ENCODE peak calls at places on chromosomes 11 and 22, in five cellular contexts. U, A, N, V and W are unnamed samples. For H3K36me3, the result is how much of the 10 kb centered on the place peaks cover.

GRCh38 chr11:690738-691633 is 4.0 kb downstream of the DEAF1 start:
- DNase-seq in A (no peak), N (no peak), V (no peak), U (no peak), W (no peak)

GRCh38 chr11:115848614-115849013 is 344.4 kb upstream of the CADM1 start:
- DNase-seq in N (no peak), V (no peak), A (no peak), U (no peak), W (no peak)

GRCh38 chr11:107777094-107777493 is 65.2 kb upstream of the SLN start:
- DNase-seq in V (no peak), U (no peak), A (no peak), N (no peak), W (no peak)

GRCh38 chr11:61035086-61035835 is 63.8 kb downstream of the CD6 start:
- DNase-seq in A (no peak), N (no peak), U (no peak), V (no peak), W (no peak)

GRCh38 chr11:45773271-45774022 is 31.5 kb upstream of the SLC35C1 start:
- DNase-seq in V (no peak), A (no peak), N (peak), U (no peak), W (no peak)

GRCh38 chr11:44379141-44380008 is 69.4 kb upstream of the ALX4 start:
- DNase-seq in A (no peak), U (no peak), N (no peak), V (no peak), W (no peak)

GRCh38 chr11:45659031-45659817 is 6.2 kb downstream of the CHST1 start:
- DNase-seq in N (no peak), A (no peak), U (no peak), V (no peak), W (no peak)

GRCh38 chr11:104095791-104096190 is 59.4 kb downstream of the DDI1 start:
- DNase-seq in A (no peak), V (no peak), U (no peak), N (no peak), W (no peak)

GRCh38 chr11:110774138-110775014 is 62.1 kb upstream of the ARHGAP20 start:
- DNase-seq in V (no peak), N (no peak), U (no peak), A (no peak), W (no peak)

GRCh38 chr11:47056261-47056915 is 119.8 kb downstream of the CSTPP1 start:
- DNase-seq in N (no peak), V (no peak), A (no peak), U (peak), W (no peak)

DNA sequence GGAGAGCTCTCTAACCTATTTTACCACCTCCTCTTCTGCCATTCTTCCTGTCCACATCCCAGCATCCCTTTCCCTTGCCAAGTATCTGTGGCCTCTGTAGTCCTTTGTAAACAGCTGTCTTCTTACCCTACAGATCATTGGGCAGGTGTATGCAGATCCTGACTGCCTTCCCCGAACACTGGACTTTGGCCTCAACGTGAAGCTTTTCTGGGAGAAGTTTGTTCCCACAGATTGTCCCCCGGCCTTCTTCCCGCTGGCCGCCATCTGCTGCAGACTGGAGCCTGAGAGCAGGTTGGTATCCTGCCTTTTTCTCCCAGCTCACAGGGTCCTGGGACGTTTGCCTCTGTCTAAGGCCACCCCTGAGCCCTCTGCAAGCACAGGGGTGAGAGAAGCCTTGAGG is 17.3 kb downstream of the PIK3IP1 start:
- DNase-seq in N (no peak), U (peak), V (no peak), A (no peak), W (no peak)
- H3K36me3 ChIP-seq in N (under half), U (under half), V (under half), A (under half), W (under half)

GRCh38 chr22:31615940-31616314 is 46.1 kb downstream of the PISD start:
- DNase-seq in U (no peak), A (no peak), V (no peak), N (no peak), W (no peak)

GRCh38 chr22:31616315-31616980 is 45.6 kb downstream of the PISD start:
- DNase-seq in N (no peak), A (no peak), U (peak), V (no peak), W (no peak)

GRCh38 chr22:31615481-31615840 is 46.6 kb downstream of the PISD start:
- DNase-seq in N (no peak), A (no peak), V (no peak), U (no peak), W (no peak)

GRCh38 chr22:31613904-31614296 is 48.1 kb downstream of the PISD start:
- DNase-seq in V (no peak), N (no peak), A (no peak), U (no peak), W (no peak)

DNA sequence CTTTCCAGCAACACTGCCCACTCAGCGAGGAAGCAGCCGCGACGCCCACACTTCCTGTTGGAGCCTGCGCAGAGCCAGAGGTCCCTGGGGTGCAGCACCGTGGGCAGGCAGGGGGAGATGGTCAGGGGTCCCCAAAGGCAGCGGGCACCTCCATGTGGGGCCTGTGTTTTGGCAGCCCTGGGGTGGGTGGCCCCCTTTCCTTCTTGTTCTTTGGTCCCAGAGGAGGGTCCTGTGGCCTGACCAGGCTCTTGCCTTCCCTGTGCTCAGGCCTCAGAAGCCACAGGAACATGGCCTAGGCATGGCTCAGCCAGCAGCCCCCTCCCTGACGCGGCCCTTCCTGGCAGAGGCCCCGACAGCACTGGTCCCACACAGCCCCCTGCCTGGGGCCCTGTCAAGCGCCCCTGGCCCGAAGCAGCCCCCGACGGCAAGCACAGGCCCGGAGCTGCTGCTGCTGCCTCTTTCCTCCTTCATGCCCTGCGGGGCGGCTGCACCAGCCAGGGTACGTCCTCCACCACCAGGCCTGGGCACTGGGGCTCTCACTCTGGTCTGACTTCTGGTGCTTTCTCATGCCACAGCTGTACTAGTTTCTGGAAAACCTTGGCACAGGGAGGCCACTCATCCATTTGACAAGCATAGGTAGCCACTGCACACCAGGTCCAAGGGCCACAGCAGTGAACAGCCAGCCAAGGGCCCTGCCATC is 47.1 kb downstream of the PISD start:
- DNase-seq in U (no peak), A (no peak), N (no peak), V (no peak), W (no peak)
- H3K36me3 ChIP-seq in U (under half), A (under half), N (under half), V (under half), W (under half)

GRCh38 chr22:19464975-19465374 is 14.0 kb downstream of the UFD1 start:
- DNase-seq in A (no peak), N (no peak), V (no peak), U (no peak), W (no peak)

GRCh38 chr22:19467912-19468311 is 11.1 kb downstream of the UFD1 start:
- DNase-seq in A (no peak), U (no peak), N (no peak), V (no peak), W (no peak)

GRCh38 chr22:19464546-19464945 is 14.4 kb downstream of the UFD1 start:
- DNase-seq in U (no peak), V (no peak), N (no peak), A (no peak), W (no peak)

GRCh38 chr22:19466848-19467752 is 11.9 kb downstream of the UFD1 start:
- DNase-seq in N (no peak), A (no peak), U (no peak), V (no peak), W (no peak)

DNA sequence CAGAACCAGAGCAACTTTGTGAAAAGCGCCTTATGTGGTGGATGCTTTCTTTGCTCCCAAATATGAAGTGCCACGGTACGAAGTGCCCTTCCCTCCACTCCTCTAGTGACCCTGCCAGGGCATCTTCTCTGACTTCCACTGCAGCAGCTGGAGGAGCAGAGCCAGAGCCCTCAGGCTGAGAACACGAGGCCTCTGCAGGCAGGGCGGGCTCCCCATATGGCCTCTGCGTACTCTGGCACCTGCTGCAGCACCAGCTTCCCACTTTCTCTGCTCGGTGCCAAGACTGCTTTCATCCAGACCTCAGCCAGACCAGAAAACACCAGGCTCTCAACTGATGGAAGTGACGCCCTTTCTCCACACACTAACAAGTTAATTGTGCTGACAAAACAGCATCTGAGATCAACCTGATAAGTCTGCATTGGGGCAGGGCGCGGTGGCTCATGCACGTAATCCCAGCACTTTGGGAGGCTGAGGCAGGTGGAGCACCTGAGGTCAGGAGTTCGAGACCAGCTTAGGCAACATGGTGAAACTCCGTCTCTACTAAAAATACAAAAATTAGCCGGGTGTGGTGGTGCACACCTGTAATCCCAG is 12.8 kb downstream of the UFD1 start:
- DNase-seq in A (no peak), U (no peak), V (no peak), N (no peak), W (peak)
- H3K36me3 ChIP-seq in A (under half), U (under half), V (half or more), N (half or more), W (half or more)

GRCh38 chr22:17232406-17232805 is 13.2 kb upstream of the ADA2 start:
- DNase-seq in U (no peak), N (no peak), V (no peak), A (no peak), W (no peak)

GRCh38 chr22:17235861-17236260 is 16.6 kb upstream of the ADA2 start:
- DNase-seq in N (no peak), V (no peak), U (no peak), A (no peak), W (no peak)

GRCh38 chr22:17235149-17235655 is 16.0 kb upstream of the ADA2 start:
- DNase-seq in A (no peak), U (no peak), V (no peak), N (no peak), W (no peak)

GRCh38 chr22:17234144-17234623 is 14.9 kb upstream of the ADA2 start:
- DNase-seq in V (no peak), U (no peak), N (no peak), A (no peak), W (no peak)

DNA sequence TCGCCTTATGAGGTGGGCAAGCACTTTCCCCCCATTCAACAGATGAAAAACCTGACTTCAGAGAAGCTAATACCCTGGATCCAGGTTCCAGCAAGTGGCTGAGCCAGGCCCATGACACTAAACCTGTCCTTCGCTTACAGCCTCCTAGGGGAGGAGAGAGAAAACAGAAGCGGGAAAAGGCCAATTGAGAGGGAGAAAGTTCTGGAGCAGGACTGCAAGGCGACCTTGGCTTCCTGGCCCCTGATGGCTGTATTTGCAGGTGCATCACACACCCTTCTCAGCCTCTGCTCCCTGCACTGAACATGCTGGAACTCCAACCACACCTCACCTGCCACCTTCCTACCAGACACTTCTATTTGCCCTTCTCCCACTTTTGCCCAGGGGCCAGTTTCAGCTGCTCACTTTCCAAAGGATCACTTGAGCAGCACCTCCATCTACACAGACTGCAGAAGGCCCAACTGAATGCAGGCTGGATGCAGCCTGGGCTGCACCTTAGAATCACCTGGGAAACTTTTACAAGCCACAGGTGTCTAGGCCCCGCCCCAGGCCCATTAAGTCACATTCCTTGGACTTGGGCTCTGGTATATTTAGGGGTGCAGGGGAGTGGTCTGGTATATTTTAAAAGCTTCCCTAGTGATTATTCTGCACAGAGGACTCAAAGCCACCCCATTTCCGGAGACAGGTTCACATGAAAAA is 14.3 kb upstream of the ADA2 start:
- DNase-seq in N (no peak), U (no peak), V (no peak), A (no peak), W (no peak)
- H3K36me3 ChIP-seq in N (under half), U (under half), V (under half), A (under half), W (under half)